ENCODE peak calls at places on chromosomes 4 and X, in seven cellular contexts. One of them, this sample, is unnamed.

GRCh38 chr4:187227907-187228699 is 504.4 kb upstream of the FAT1 start:
- DNase-seq in H9: no peak
- DNase-seq in mesendoderm: peak; percentile 22
- DNase-seq in IMR-90: peak; percentile 40
- DNase-seq in H1: no peak
- DNase-seq in trophoblast cell: peak; percentile 84
- DNase-seq in mesenchymal stem cell: peak; percentile 70
- DNase-seq in this sample: no peak

GRCh38 chrX:10076765-10077164 is 80.0 kb upstream of the CLCN4 start:
- DNase-seq in H9: no peak
- DNase-seq in mesendoderm: no peak
- DNase-seq in IMR-90: no peak
- DNase-seq in H1: no peak
- DNase-seq in trophoblast cell: no peak
- DNase-seq in mesenchymal stem cell: no peak
- DNase-seq in this sample: no peak

GRCh38 chrX:2710496-2710895 is 19.4 kb downstream of the CD99 start:
- DNase-seq in H9: no peak
- DNase-seq in mesendoderm: peak; percentile 66
- DNase-seq in IMR-90: no peak
- DNase-seq in H1: no peak
- DNase-seq in trophoblast cell: peak; percentile 78
- DNase-seq in mesenchymal stem cell: no peak
- DNase-seq in this sample: no peak

GRCh38 chrX:2584659-2585470 is 84.1 kb upstream of the DHRSX start:
- DNase-seq in H9: no peak
- DNase-seq in mesendoderm: no peak
- DNase-seq in IMR-90: no peak
- DNase-seq in H1: no peak
- DNase-seq in trophoblast cell: no peak
- DNase-seq in mesenchymal stem cell: no peak
- DNase-seq in this sample: no peak

GRCh38 chr4:16598241-16599224 is 299.9 kb downstream of the LDB2 start:
- DNase-seq in H9: no peak
- DNase-seq in mesendoderm: peak; percentile 32
- DNase-seq in IMR-90: peak; percentile 76
- DNase-seq in H1: no peak
- DNase-seq in trophoblast cell: no peak
- DNase-seq in mesenchymal stem cell: no peak
- DNase-seq in this sample: no peak

GRCh38 chr4:184826315-184827266 is 823 bp upstream of the ACSL1 start:
- DNase-seq in H9: no peak
- DNase-seq in mesendoderm: no peak
- DNase-seq in IMR-90: peak; percentile 16
- DNase-seq in H1: no peak
- DNase-seq in trophoblast cell: no peak
- DNase-seq in mesenchymal stem cell: peak; percentile 44
- DNase-seq in this sample: no peak

GRCh38 chr4:41622816-41623215 is 84.9 kb downstream of the LIMCH1 start:
- DNase-seq in H9: no peak
- DNase-seq in mesendoderm: no peak
- DNase-seq in IMR-90: no peak
- DNase-seq in H1: no peak
- DNase-seq in trophoblast cell: peak; percentile 92
- DNase-seq in mesenchymal stem cell: no peak
- DNase-seq in this sample: no peak

GRCh38 chr4:5517372-5517771 is 191.0 kb downstream of the EVC2 start:
- DNase-seq in H9: no peak
- DNase-seq in mesendoderm: no peak
- DNase-seq in IMR-90: peak; percentile 63
- DNase-seq in H1: no peak
- DNase-seq in trophoblast cell: no peak
- DNase-seq in mesenchymal stem cell: peak; percentile 47
- DNase-seq in this sample: no peak

GRCh38 chr4:130395871-130396270 is 1299.9 kb downstream of the C4orf33 start:
- DNase-seq in H9: no peak
- DNase-seq in mesendoderm: no peak
- DNase-seq in IMR-90: peak; percentile 89
- DNase-seq in H1: no peak
- DNase-seq in trophoblast cell: no peak
- DNase-seq in mesenchymal stem cell: peak; percentile 31
- DNase-seq in this sample: no peak

GRCh38 chr4:8333726-8334460 is 64.3 kb downstream of the HTRA3 start:
- DNase-seq in H9: no peak
- DNase-seq in mesendoderm: no peak
- DNase-seq in IMR-90: no peak
- DNase-seq in H1: no peak
- DNase-seq in trophoblast cell: no peak
- DNase-seq in mesenchymal stem cell: no peak
- DNase-seq in this sample: no peak

GRCh38 chrX:136259543-136259942 is 8.3 kb upstream of the MAP7D3 start:
- DNase-seq in H9: no peak
- DNase-seq in mesendoderm: peak; percentile 46
- DNase-seq in IMR-90: peak; percentile 68
- DNase-seq in H1: no peak
- DNase-seq in trophoblast cell: no peak
- DNase-seq in mesenchymal stem cell: peak; percentile 74
- DNase-seq in this sample: no peak

GRCh38 chr4:81030617-81031388 is at the start of gene BMP3:
- DNase-seq in H9: peak; percentile 38
- DNase-seq in mesendoderm: peak; percentile 31
- DNase-seq in IMR-90: peak; percentile 18
- DNase-seq in H1: no peak
- DNase-seq in trophoblast cell: no peak
- DNase-seq in mesenchymal stem cell: peak; percentile 14
- DNase-seq in this sample: peak; percentile 43

GRCh38 chrX:132373610-132374009 is 115.2 kb downstream of the MBNL3 start:
- DNase-seq in H9: no peak
- DNase-seq in mesendoderm: no peak
- DNase-seq in IMR-90: no peak
- DNase-seq in H1: no peak
- DNase-seq in trophoblast cell: no peak
- DNase-seq in mesenchymal stem cell: no peak
- DNase-seq in this sample: no peak

GRCh38 chr4:186018756-186019155 is 50.2 kb upstream of the TLR3 start:
- DNase-seq in H9: no peak
- DNase-seq in mesendoderm: no peak
- DNase-seq in IMR-90: no peak
- DNase-seq in H1: no peak
- DNase-seq in trophoblast cell: no peak
- DNase-seq in mesenchymal stem cell: no peak
- DNase-seq in this sample: no peak

GRCh38 chrX:274904-275475 is 6.2 kb upstream of the PLCXD1 start:
- DNase-seq in H9: peak; percentile 93
- DNase-seq in mesendoderm: peak; percentile 81
- DNase-seq in IMR-90: no peak
- DNase-seq in H1: no peak
- DNase-seq in trophoblast cell: no peak
- DNase-seq in mesenchymal stem cell: peak; percentile 72
- DNase-seq in this sample: peak; percentile 65

GRCh38 chr4:184732126-184732525 is 1.8 kb downstream of the CENPU start:
- DNase-seq in H9: no peak
- DNase-seq in mesendoderm: no peak
- DNase-seq in IMR-90: peak; percentile 35
- DNase-seq in H1: no peak
- DNase-seq in trophoblast cell: no peak
- DNase-seq in mesenchymal stem cell: no peak
- DNase-seq in this sample: no peak

GRCh38 chrX:24396236-24396929 is 35.9 kb downstream of the SUPT20HL1 start:
- DNase-seq in H9: no peak
- DNase-seq in mesendoderm: no peak
- DNase-seq in IMR-90: peak; percentile 17
- DNase-seq in H1: no peak
- DNase-seq in trophoblast cell: no peak
- DNase-seq in mesenchymal stem cell: no peak
- DNase-seq in this sample: no peak

GRCh38 chr4:6986067-6986780 is 56.9 kb upstream of the TADA2B start:
- DNase-seq in H9: no peak
- DNase-seq in mesendoderm: peak; percentile 60
- DNase-seq in IMR-90: peak; percentile 84
- DNase-seq in H1: no peak
- DNase-seq in trophoblast cell: peak; percentile 31
- DNase-seq in mesenchymal stem cell: peak; percentile 69
- DNase-seq in this sample: no peak

GRCh38 chrX:46140272-46140671 is 404.9 kb downstream of the ZNF674 start:
- DNase-seq in H9: no peak
- DNase-seq in mesendoderm: no peak
- DNase-seq in IMR-90: no peak
- DNase-seq in H1: no peak
- DNase-seq in trophoblast cell: no peak
- DNase-seq in mesenchymal stem cell: no peak
- DNase-seq in this sample: no peak

DNA sequence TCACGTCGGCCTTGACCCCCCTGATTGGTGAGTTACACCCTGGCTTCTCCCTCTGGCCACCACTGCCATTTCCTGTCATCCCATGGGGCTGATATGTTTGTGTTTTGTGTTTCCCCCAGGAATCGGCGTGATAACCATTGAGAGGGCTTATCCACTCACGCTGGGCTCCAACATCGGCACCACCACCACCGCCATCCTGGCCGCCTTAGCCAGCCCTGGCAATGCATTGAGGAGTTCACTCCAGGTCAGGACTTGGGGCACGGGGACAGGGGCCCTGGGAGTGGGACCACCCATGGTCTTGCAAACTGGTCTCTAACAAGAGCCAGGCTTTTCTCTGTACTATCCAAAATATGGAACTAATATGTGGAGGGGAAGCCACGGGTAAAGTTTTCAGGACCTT is 18.7 kb downstream of the SLC34A2 start:
- DNase-seq in H9: no peak
- DNase-seq in mesendoderm: no peak
- DNase-seq in IMR-90: no peak
- DNase-seq in H1: no peak
- DNase-seq in trophoblast cell: no peak
- DNase-seq in mesenchymal stem cell: no peak
- DNase-seq in this sample: no peak
- H3K18ac ChIP-seq in H9: no peak overlapping the region
- H3K18ac ChIP-seq in mesendoderm: no peak overlapping the region
- H3K18ac ChIP-seq in IMR-90: no peak overlapping the region
- H3K18ac ChIP-seq in H1: no peak overlapping the region
- H3K18ac ChIP-seq in trophoblast cell: no peak overlapping the region
- H3K18ac ChIP-seq in mesenchymal stem cell: no peak overlapping the region
- H3K18ac ChIP-seq in this sample: no peak overlapping the region

DNA sequence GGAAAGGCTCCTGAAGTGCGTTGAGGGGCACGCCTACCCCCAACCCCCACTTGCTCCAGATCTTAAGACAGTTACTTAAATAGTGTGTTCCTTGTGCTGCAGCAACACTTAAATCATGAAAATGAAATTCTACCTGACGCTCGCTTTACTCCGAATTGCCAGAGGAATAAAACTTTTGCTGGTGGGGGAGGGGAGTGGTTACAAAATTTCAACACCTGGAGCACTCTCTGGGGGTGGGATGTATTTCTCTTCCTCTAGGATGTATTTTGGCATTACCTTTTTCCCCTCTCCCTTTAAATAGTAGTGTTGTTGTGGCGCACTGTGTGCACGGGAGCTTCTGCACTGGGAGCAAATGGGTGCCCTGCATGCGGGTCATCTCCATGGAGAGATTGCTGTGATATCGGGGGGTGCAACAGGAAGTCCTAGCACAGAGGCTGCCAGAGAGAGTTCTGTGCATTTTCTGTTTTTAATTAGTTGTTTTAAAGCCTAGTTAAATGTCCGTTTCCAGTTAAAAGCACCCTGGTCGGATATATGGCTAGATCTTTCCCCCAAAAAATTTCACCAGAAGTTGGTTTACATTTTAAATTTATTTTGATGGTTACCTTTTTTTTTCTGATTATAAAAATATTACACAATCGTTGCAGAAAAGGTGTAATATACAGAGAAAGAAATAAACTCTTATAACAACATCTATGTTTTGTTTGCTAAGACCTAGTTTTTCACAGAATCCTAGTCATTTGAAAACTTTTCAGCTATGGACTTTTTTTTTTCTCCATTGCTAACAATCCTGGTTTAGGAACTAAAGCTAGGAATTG is 207.6 kb downstream of the SOWAHB start:
- DNase-seq in H9: no peak
- DNase-seq in mesendoderm: peak; percentile 51
- DNase-seq in IMR-90: peak; percentile 24
- DNase-seq in H1: no peak
- DNase-seq in trophoblast cell: peak; percentile 48
- DNase-seq in mesenchymal stem cell: peak; percentile 53
- DNase-seq in this sample: no peak
- H3K27ac ChIP-seq in H9: no peak overlapping the region
- H3K27ac ChIP-seq in mesendoderm: no peak overlapping the region
- H3K27ac ChIP-seq in IMR-90: peak overlapping the region; percentile 99
- H3K27ac ChIP-seq in H1: no peak overlapping the region
- H3K27ac ChIP-seq in trophoblast cell: peak overlapping the region; percentile 77
- H3K27ac ChIP-seq in mesenchymal stem cell: no peak overlapping the region
- H3K27ac ChIP-seq in this sample: no peak overlapping the region

DNA sequence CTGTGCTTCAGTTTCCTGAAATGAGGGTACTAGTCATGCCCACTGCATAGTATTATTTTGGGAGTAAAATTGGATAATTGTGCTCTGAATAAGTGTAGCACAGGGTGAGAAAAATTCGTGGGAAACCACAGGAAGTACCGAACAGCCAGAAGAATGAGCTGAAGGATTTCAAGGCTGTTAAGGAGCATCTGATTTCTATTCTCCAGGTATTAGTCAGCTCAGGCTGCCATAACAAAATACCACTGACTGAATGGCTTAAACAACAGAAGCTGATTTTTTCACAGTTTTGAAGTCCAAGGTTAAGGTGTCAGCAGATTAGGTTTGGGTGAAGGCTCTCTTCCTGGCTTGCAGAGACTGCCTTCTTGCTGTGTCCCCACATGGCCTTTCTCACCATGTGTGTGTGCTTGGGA is 41.9 kb downstream of the WWC2 start:
- DNase-seq in H9: no peak
- DNase-seq in mesendoderm: peak; percentile 50
- DNase-seq in IMR-90: peak; percentile 76
- DNase-seq in H1: no peak
- DNase-seq in trophoblast cell: no peak
- DNase-seq in mesenchymal stem cell: peak; percentile 54
- DNase-seq in this sample: no peak
- H3K4me1 ChIP-seq in H9: peaks cover 10% of the 10 kb centered on the region
- H3K4me1 ChIP-seq in mesendoderm: peaks cover 7% of the 10 kb centered on the region
- H3K4me1 ChIP-seq in IMR-90: peaks cover 14% of the 10 kb centered on the region
- H3K4me1 ChIP-seq in H1: peaks cover 1% of the 10 kb centered on the region
- H3K4me1 ChIP-seq in trophoblast cell: no peaks in the 10 kb centered on the region
- H3K4me1 ChIP-seq in mesenchymal stem cell: peaks cover 2% of the 10 kb centered on the region
- H3K4me1 ChIP-seq in this sample: no peaks in the 10 kb centered on the region

GRCh38 chrX:65686246-65686645 is 18.8 kb downstream of the MSN start:
- DNase-seq in H9: no peak
- DNase-seq in mesendoderm: no peak
- DNase-seq in IMR-90: no peak
- DNase-seq in H1: no peak
- DNase-seq in trophoblast cell: no peak
- DNase-seq in mesenchymal stem cell: no peak
- DNase-seq in this sample: no peak

GRCh38 chrX:65685112-65685511 is 17.7 kb downstream of the MSN start:
- DNase-seq in H9: no peak
- DNase-seq in mesendoderm: no peak
- DNase-seq in IMR-90: no peak
- DNase-seq in H1: no peak
- DNase-seq in trophoblast cell: no peak
- DNase-seq in mesenchymal stem cell: no peak
- DNase-seq in this sample: no peak

GRCh38 chrX:65688403-65688881 is 21.0 kb downstream of the MSN start:
- DNase-seq in H9: no peak
- DNase-seq in mesendoderm: no peak
- DNase-seq in IMR-90: peak; percentile 73
- DNase-seq in H1: no peak
- DNase-seq in trophoblast cell: no peak
- DNase-seq in mesenchymal stem cell: peak; percentile 91
- DNase-seq in this sample: no peak

GRCh38 chrX:65689377-65689776 is 21.9 kb downstream of the MSN start:
- DNase-seq in H9: no peak
- DNase-seq in mesendoderm: peak; percentile 74
- DNase-seq in IMR-90: no peak
- DNase-seq in H1: no peak
- DNase-seq in trophoblast cell: no peak
- DNase-seq in mesenchymal stem cell: no peak
- DNase-seq in this sample: no peak

GRCh38 chrX:65687367-65687766 is 19.9 kb downstream of the MSN start:
- DNase-seq in H9: no peak
- DNase-seq in mesendoderm: no peak
- DNase-seq in IMR-90: no peak
- DNase-seq in H1: no peak
- DNase-seq in trophoblast cell: no peak
- DNase-seq in mesenchymal stem cell: no peak
- DNase-seq in this sample: no peak
- H3K18ac ChIP-seq in H9: no peak overlapping the region
- H3K18ac ChIP-seq in mesendoderm: no peak overlapping the region
- H3K18ac ChIP-seq in IMR-90: peak overlapping the region; percentile 29
- H3K18ac ChIP-seq in H1: no peak overlapping the region
- H3K18ac ChIP-seq in trophoblast cell: no peak overlapping the region
- H3K18ac ChIP-seq in mesenchymal stem cell: peak overlapping the region; percentile 43
- H3K18ac ChIP-seq in this sample: no peak overlapping the region

This sample was measured in neuronal stem cell.